ENCODE peak calls at places on chromosomes 6 and 20, in six cellular contexts. J is CD8-positive, alpha-beta T cell; B is testis; K is fibroblast of lung; P is IMR-90; L is body of pancreas. X is an unnamed sample.

GRCh38 chr6:111282564-111282963 is 195.3 kb downstream of the SLC16A10 start:
- DNase-seq in P (no peak), K (no peak), J (no peak), B (no peak), L (no peak), X (no peak)

GRCh38 chr6:31180500-31180899 is 10.0 kb upstream of the POU5F1 start:
- DNase-seq in K (peak; percentile 82), L (no peak), P (no peak), B (peak; percentile 86), J (peak; percentile 48), X (peak; percentile 24)

GRCh38 chr6:20327141-20327540 is 74.5 kb upstream of the E2F3 start:
- DNase-seq in P (no peak), B (no peak), J (no peak), K (no peak), L (no peak), X (no peak)

GRCh38 chr6:30830438-30830837 is 53.9 kb upstream of the DDR1 start:
- DNase-seq in J (no peak), K (no peak), B (no peak), L (peak; percentile 26), P (no peak), X (no peak)

GRCh38 chr6:157787080-157787479 is 36.0 kb upstream of the SNX9 start:
- DNase-seq in J (no peak), K (peak; percentile 11), L (peak; percentile 91), B (no peak), P (peak; percentile 41), X (no peak)

GRCh38 chr20:63183422-63184146 is 32.3 kb downstream of the YTHDF1 start:
- DNase-seq in J (peak; percentile 56), L (peak; percentile 32), P (no peak), K (peak; percentile 17), B (peak; percentile 65), X (no peak)

GRCh38 chr20:54097236-54097529 is 26.8 kb upstream of the BCAS1 start:
- DNase-seq in K (no peak), J (no peak), P (no peak), L (no peak), B (no peak), X (no peak)

GRCh38 chr6:139743629-139744028 is 369.2 kb upstream of the CITED2 start:
- DNase-seq in P (peak; percentile 92), B (no peak), J (no peak), K (peak; percentile 81), L (no peak), X (no peak)

GRCh38 chr20:17617868-17618672 is 48.2 kb downstream of the DSTN start:
- DNase-seq in L (peak; percentile 66), J (no peak), P (no peak), K (no peak), B (no peak), X (no peak)

GRCh38 chr6:66961191-66961590 is 1254.2 kb upstream of the EYS start:
- DNase-seq in B (no peak), P (no peak), K (no peak), J (no peak), L (no peak), X (no peak)

GRCh38 chr6:152651986-152652385 is 14.8 kb upstream of the SYNE1 start:
- DNase-seq in K (no peak), P (peak; percentile 41), B (no peak), J (no peak), L (no peak), X (no peak)

GRCh38 chr6:81304486-81304885 is 448.0 kb downstream of the TENT5A start:
- DNase-seq in B (no peak), K (no peak), J (no peak), L (no peak), P (no peak), X (no peak)

GRCh38 chr20:17875106-17875980 is 93.3 kb downstream of the SNX5 start:
- DNase-seq in L (peak; percentile 98), B (peak; percentile 96), K (peak; percentile 93), J (no peak), P (peak; percentile 55), X (peak; percentile 76)

GRCh38 chr6:31116661-31117385 is 2.2 kb downstream of the PSORS1C1 start:
- DNase-seq in L (peak; percentile 17), B (peak; percentile 46), P (no peak), K (no peak), J (no peak), X (no peak)

GRCh38 chr20:6008254-6008653 is 45.6 kb downstream of the LRRN4 start:
- DNase-seq in P (peak; percentile 92), L (peak; percentile 74), B (peak; percentile 57), K (peak; percentile 97), J (no peak), X (peak; percentile 78)

GRCh38 chr6:42745083-42745637 is 743 bp downstream of the TBCC start:
- DNase-seq in L (peak; percentile 32), P (peak; percentile 23), K (peak; percentile 19), J (peak; percentile 27), B (peak; percentile 35), X (no peak)

GRCh38 chr6:89298680-89299450 is 16.2 kb downstream of the GABRR2 start:
- DNase-seq in B (no peak), J (no peak), P (peak; percentile 84), L (no peak), K (peak; percentile 92), X (no peak)

GRCh38 chr20:50174456-50174855 is 16.2 kb upstream of the CEBPB start:
- DNase-seq in P (no peak), J (no peak), B (no peak), L (no peak), K (no peak), X (no peak)

GRCh38 chr20:44765647-44766367 is 20.1 kb downstream of the KCNK15 start:
- DNase-seq in K (no peak), B (peak; percentile 64), P (no peak), L (no peak), J (no peak), X (no peak)

GRCh38 chr6:10425973-10426780 is 11.3 kb upstream of the TFAP2A start:
- DNase-seq in P (no peak), L (no peak), K (no peak), B (peak; percentile 59), J (no peak), X (no peak)

GRCh38 chr6:34556031-34556471 is at the start of gene SPDEF:
- DNase-seq in B (no peak), J (no peak), K (no peak), L (peak; percentile 20), P (no peak), X (no peak)

GRCh38 chr20:1761116-1761515 is 103.5 kb upstream of the SIRPG start:
- DNase-seq in L (no peak), K (peak; percentile 80), B (no peak), J (no peak), P (peak; percentile 94), X (peak; percentile 5)

GRCh38 chr6:162722633-162723032 is 4.9 kb downstream of the PRKN start:
- DNase-seq in J (no peak), B (no peak), L (no peak), K (no peak), P (no peak), X (no peak)

GRCh38 chr20:58014628-58015315 is 213.7 kb downstream of the ANKRD60 start:
- DNase-seq in L (no peak), K (no peak), P (no peak), B (no peak), J (no peak), X (no peak)

GRCh38 chr20:45339799-45340198 is 8.4 kb downstream of the SDC4 start:
- DNase-seq in K (no peak), L (no peak), B (no peak), J (no peak), P (no peak), X (no peak)

GRCh38 chr6:148423601-148424270 is 81.1 kb downstream of the SASH1 start:
- DNase-seq in P (peak; percentile 17), J (no peak), K (peak; percentile 89), B (no peak), L (peak; percentile 33), X (no peak)

GRCh38 chr6:70889270-70889669 is 67.6 kb downstream of the B3GAT2 start:
- DNase-seq in J (no peak), K (no peak), L (no peak), P (no peak), B (no peak), X (no peak)

DNA sequence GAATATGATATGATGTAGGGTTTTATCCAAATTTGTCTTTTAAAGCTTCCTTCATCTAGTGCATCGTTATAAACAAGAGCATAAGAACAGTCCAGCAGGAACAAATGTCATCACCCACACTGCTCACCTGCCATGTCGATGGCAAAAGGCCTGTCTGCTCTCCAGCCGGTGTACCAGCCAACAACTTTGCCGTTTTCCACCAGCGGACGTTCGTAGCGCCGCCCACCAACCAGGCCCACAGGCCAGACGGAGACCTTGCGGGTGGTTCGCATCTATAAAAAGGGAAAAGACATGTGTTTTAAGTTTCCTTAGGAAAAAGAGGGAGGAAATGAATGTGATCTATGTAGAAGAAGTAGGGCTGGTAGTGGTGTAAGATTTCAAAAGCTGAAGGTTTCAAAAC is 62.9 kb downstream of the B3GAT2 start:
- DNase-seq in P (no peak), L (no peak), B (no peak), K (no peak), J (no peak), X (no peak)
- TF ChIP-seq CTCF in P (no peak), L (no peak), B (no peak), K (no peak), J (no peak), X (no peak)

DNA sequence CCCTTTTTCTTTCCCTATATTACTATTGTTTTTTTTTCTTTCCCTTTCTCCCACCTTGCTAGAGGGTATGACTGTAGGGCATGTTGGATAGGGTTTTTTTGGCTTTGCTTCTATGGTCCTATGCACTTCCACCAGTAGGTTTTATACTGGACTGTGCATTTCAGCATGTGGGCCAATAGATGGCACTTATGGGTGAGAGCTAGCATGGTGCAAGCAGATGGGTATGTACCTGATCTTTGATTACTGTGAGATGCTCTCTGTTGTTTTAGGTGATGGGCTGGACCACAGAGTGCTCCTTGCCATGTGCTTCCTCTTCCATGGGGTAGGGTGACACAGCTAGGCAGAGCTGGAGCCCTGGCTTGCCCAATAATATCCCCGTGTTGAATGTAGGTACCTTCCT is 128.5 kb upstream of the CHD6 start:
- DNase-seq in K (no peak), J (no peak), L (no peak), B (no peak), P (no peak), X (no peak)
- TF ChIP-seq CTCF in K (no peak), J (no peak), L (no peak), B (no peak), P (no peak), X (no peak)

GRCh38 chr6:137845460-137845859 is 21.6 kb upstream of the TNFAIP3 start:
- DNase-seq in B (no peak), K (peak; percentile 28), J (no peak), P (peak; percentile 45), L (no peak), X (no peak)
- TF ChIP-seq CTCF in B (no peak), K (no peak), J (no peak), P (peak; percentile 37), L (no peak), X (no peak)

GRCh38 chr6:100465701-100466409 is 1.1 kb upstream of the SIM1 start:
- DNase-seq in J (no peak), P (no peak), K (no peak), L (no peak), B (no peak), X (no peak)

GRCh38 chr6:100462990-100463684 is 1.6 kb downstream of the SIM1 start:
- DNase-seq in B (no peak), P (no peak), K (no peak), J (no peak), L (no peak), X (no peak)

GRCh38 chr6:100464910-100465700 is at the start of gene SIM1:
- DNase-seq in P (peak; percentile 59), K (peak; percentile 70), J (no peak), L (peak; percentile 91), B (peak; percentile 84), X (no peak)

GRCh38 chr6:100463685-100464161 is 998 bp downstream of the SIM1 start:
- DNase-seq in P (no peak), K (no peak), B (no peak), J (no peak), L (no peak), X (no peak)

GRCh38 chr6:100464162-100464851 is 414 bp downstream of the SIM1 start:
- DNase-seq in L (peak; percentile 19), J (no peak), K (no peak), P (no peak), B (no peak), X (no peak)
- TF ChIP-seq CTCF in L (no peak), J (no peak), K (no peak), P (no peak), B (no peak), X (no peak)